ENCODE peak calls at places on chromosome 13, in five cellular contexts. R, W, J, D and G are unnamed samples.

GRCh38 chr13:77377016-77377415 is 50.1 kb upstream of the MYCBP2 start:
- DNase-seq in D (no peak), R (no peak), W (no peak), J (no peak), G (no peak)

GRCh38 chr13:66491241-66491640 is 738.9 kb downstream of the PCDH9 start:
- DNase-seq in W (no peak), J (no peak), R (no peak), D (no peak), G (no peak)

GRCh38 chr13:65188691-65189090 is 2041.4 kb downstream of the PCDH9 start:
- DNase-seq in J (no peak), D (no peak), R (no peak), W (no peak), G (no peak)

GRCh38 chr13:44312898-44313551 is 60.6 kb upstream of the SERP2 start:
- DNase-seq in R (no peak), W (peak), J (peak), D (peak), G (peak)

GRCh38 chr13:85543144-85543543 is 256.1 kb downstream of the SLITRK6 start:
- DNase-seq in J (no peak), W (no peak), D (no peak), R (no peak), G (peak)

GRCh38 chr13:73741111-73741510 is 393.1 kb downstream of the KLF12 start:
- DNase-seq in W (no peak), D (no peak), J (peak), R (no peak), G (peak)

GRCh38 chr13:59677966-59678814 is 485.5 kb downstream of the DIAPH3 start:
- DNase-seq in D (peak), J (peak), W (peak), R (no peak), G (peak)

GRCh38 chr13:43572601-43573360 is 214.0 kb downstream of the ENOX1 start:
- DNase-seq in W (no peak), J (peak), R (no peak), D (peak), G (no peak)

GRCh38 chr13:79522583-79522982 is 41.6 kb downstream of the NDFIP2 start:
- DNase-seq in J (peak), D (peak), R (no peak), W (no peak), G (peak)

GRCh38 chr13:45718063-45718462 is 15.9 kb downstream of the CBY2 start:
- DNase-seq in J (peak), W (no peak), R (no peak), D (peak), G (peak)

GRCh38 chr13:91767681-91768080 is 369.3 kb downstream of the GPC5 start:
- DNase-seq in R (no peak), D (peak), W (no peak), J (no peak), G (peak)

GRCh38 chr13:40406405-40407138 is 259.9 kb downstream of the FOXO1 start:
- DNase-seq in D (peak), R (no peak), W (peak), J (peak), G (peak)

GRCh38 chr13:38024431-38024830 is 154.9 kb upstream of the TRPC4 start:
- DNase-seq in J (no peak), W (no peak), D (peak), R (no peak), G (peak)

GRCh38 chr13:93066187-93066586 is 160.4 kb upstream of the GPC6 start:
- DNase-seq in R (no peak), D (peak), J (peak), W (peak), G (peak)

GRCh38 chr13:34162545-34162936 is 344.6 kb downstream of the RFC3 start:
- DNase-seq in W (no peak), J (no peak), R (no peak), D (peak), G (peak)

GRCh38 chr13:81610613-81611012 is 1269.7 kb upstream of the SPRY2 start:
- DNase-seq in J (no peak), R (no peak), W (no peak), D (no peak), G (peak)

GRCh38 chr13:90968510-90968909 is 379.0 kb upstream of the MIR17HG start:
- DNase-seq in D (no peak), W (no peak), R (no peak), J (peak), G (peak)

DNA sequence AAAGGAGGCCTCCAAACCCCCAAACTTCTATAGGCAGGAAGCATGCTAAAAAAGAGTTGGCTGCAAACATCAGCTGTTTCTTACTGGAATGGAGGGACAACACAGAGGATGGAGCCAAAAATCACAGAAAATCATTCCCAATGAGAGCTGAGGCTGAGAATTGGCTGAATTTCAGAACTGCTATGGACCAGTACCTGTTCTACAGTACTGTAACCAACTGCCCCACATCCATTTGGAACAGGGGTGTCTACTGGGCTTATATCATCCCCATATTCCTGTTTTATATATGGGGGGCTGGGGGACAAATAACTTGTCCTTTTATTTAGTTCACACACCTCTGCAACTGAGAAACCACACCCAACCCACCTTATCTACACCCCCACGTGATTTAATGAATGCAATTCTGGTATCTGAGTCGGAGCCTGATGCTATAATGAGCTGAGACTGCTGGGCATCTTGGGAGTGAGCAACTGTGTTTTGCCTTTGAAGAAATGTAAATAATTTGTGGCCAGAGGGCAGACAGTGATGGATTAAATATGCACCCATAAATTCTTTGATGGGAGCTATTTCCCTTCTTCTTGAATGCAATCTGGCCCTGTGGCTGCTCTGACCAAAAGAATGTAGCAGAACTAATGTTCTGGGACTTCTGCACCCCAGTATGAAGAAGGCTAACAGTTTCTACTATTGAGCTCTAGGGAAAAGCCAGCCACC is 82.6 kb downstream of the TBC1D4 start:
- DNase-seq in D (peak), R (no peak), J (no peak), W (no peak), G (peak)
- H3K4me3 ChIP-seq in D (no peak), R (no peak), J (no peak), W (no peak), G (no peak)

GRCh38 chr13:109785141-109785891 is 1.1 kb downstream of the IRS2 start:
- DNase-seq in R (peak), J (peak), D (peak), W (no peak), G (peak)
- TF ChIP-seq CTCF in R (no peak), J (no peak), D (no peak), W (no peak), G (no peak)

GRCh38 chr13:87810391-87810801 is 139.2 kb downstream of the SLITRK5 start:
- DNase-seq in R (no peak), W (no peak), J (peak), D (no peak), G (no peak)
- H3K4me3 ChIP-seq in R (no peak), W (no peak), J (no peak), D (no peak), G (no peak)

DNA sequence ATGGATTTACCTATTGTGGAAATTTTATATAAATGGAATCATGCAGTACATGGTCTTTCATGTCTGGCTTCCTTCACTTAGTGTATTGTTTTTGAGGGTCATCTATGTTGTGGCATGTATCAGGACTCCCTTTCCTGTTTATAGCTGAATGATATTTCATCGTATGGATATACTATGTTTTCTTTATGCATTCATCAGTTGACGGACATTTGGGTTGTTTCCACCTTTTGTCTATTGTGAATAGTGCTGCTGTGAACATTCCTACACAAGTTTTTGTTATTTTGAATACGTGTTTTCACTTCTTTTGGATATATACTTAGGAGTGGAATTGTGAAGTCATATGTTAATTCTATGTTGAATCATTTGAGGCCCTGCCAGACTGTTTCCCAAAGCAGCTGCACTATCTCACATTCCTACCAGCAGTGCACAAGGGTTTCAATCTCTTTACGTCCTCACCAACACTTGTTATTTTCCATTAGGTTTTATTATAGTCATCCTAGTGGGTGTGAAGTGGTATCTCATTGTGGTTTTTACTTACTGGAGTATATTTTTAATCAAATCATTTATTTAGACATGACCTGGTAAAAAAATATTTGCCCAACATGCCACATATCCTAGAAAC is 262.7 kb downstream of the DLEU7 start:
- DNase-seq in W (peak), D (peak), J (peak), R (no peak), G (peak)
- TF ChIP-seq CTCF in W (peak), D (peak), J (peak), R (no peak), G (peak)

DNA sequence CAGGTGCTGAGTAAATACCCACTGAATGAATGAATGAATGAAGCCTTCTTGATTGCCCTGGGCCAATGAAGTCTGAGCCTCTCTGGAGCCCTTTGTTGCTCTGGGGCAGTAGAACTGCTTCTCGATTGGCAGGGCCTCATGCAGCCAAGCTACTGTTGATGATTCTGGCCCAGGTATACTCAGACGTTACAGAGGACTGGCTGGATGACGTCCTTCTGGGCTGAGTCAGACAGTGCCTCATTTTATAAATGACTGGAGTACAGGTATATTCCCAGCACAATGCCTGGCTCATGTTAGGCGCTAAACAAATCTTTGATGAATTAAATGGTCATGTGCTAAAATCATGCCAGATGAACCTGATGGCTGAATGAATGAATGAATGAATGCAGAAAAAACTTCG is 243.8 kb upstream of the MAB21L1 start:
- DNase-seq in R (no peak), D (no peak), W (no peak), J (no peak), G (no peak)
- H3K4me3 ChIP-seq in R (no peak), D (no peak), W (no peak), J (no peak), G (no peak)

DNA sequence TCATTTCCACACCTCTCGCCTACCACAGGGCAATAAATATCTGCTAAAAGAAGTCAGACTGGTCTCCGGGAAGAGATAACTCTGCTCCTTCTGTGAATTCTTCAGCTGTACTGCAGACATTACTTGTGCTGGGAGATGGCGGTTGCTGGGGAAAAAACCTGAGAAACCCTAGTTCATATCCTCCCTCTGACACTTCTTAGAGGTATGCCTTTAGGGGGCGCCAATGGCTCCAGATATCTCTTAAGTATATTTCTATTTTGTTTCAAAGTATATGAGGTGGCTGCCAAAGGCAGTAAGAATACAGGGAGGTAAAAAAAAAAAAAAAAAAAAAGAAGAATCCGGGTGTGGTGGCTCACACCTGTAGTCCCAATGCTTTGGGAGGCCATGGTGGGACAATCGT is 175.2 kb downstream of the PAN3 start:
- DNase-seq in W (no peak), J (peak), D (peak), R (no peak), G (peak)
- TF ChIP-seq CTCF in W (peak), J (peak), D (peak), R (no peak), G (peak)

DNA sequence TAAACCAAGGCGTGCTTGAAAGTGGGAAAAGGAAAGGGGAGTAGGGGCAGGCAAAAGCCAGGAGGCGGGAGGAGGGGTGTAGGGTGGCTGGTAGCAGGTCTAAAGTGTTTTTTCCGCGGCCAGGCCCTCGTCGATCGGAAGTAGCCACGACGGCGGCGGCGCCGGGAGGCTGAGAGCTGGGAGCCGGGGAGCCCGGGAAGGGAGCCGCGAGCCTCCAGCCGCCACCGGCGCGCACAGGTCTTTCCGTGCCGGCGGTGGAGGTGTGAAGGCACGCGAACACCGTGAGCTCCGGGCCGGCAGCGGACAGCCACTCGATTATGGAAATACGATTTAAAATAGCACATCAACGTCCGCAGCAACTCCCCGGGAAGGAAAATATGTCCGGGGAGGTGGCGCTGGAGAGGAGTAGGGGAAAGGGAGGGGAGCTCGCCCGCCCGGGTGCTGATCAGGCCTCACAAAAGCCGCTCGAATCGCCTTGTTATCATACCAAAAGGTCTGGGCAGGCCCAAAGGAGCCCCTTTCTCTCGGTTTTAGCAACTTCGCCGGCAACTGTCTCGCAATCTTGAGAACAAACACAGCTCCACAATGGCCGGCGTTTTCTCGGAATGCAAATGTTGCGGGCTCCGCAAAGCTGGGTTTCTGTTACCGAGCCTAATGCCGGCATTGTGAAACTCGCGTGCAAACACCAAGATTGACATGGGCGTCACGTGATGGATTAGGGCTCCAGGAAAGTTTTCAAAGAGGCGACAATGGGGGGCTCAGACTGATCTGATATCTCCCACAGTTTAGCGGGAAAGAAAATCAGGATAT is 2.9 kb upstream of the PCDH8 start:
- DNase-seq in W (no peak), J (no peak), R (no peak), D (peak), G (peak)
- H3K4me3 ChIP-seq in W (peak), J (peak), R (peak), D (peak), G (peak)

GRCh38 chr13:61029064-61029463 is 386.6 kb downstream of the PCDH20 start:
- DNase-seq in D (no peak), W (no peak), J (no peak), R (no peak), G (no peak)
- TF ChIP-seq CTCF in D (no peak), W (no peak), J (no peak), R (no peak), G (no peak)

DNA sequence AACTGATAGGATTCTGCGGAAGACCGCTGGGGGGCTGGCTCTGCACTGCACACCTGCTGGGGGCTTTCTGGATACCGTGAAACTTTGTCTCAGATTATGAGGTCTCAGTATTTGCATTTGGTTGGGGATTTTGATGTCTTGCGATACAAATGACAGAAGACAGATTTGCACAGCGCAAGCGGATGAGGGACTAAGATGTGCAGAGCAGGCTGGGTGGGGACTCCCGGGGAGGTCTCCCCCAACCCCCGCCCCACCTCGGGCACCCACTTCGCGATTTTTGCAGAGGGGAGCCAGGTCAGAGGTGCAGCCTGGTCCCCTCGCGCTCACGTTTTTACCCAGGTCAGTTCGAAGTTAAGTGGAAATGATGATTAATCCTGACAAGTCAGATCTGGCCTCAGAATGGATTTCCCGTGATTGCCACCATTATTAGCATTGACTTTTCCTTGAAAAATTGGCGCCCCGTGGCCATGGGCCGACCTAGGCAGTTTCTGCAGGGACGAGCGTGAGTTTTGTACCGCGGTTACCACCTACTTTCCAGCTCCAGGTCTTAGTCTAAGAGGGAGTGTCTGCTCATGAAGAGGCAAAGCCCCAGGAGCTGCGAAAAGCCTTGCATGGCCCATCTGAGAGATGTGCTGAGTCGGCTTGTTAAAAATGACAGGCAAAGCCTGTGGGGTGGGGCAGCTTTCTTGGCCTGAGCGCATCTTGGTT is 1.3 kb upstream of the GJB2 start:
- DNase-seq in R (no peak), W (no peak), D (no peak), J (no peak), G (no peak)
- H3K4me3 ChIP-seq in R (peak), W (no peak), D (no peak), J (no peak), G (no peak)

GRCh38 chr13:71218960-71219359 is 648.0 kb downstream of the DACH1 start:
- DNase-seq in R (no peak), D (no peak), J (no peak), W (no peak), G (peak)
- TF ChIP-seq CTCF in R (no peak), D (no peak), J (no peak), W (no peak), G (peak)